ENCODE peak calls at places on chromosome 7, in seven cellular contexts. Z, Y, W, P, K, L and O are unnamed samples.
A peak's percentile ranks its signal among the peaks of the same experiment; 100 is the strongest.

GRCh38 chr7:89029864-89030263 is 234.3 kb upstream of the TEX47 start:
- DNase-seq in Z (no peak), Y (peak; percentile 31), W (no peak), P (no peak), K (no peak), L (no peak), O (peak; percentile 3)

GRCh38 chr7:122161628-122162027 is 17.6 kb upstream of the AASS start:
- DNase-seq in Z (no peak), Y (no peak), W (no peak), P (no peak), K (no peak), L (no peak), O (no peak)

GRCh38 chr7:29113384-29114102 is 32.8 kb downstream of the CPVL start:
- DNase-seq in Z (peak; percentile 81), Y (peak; percentile 87), W (no peak), P (no peak), K (peak; percentile 36), L (no peak), O (no peak)

GRCh38 chr7:41054960-41055700 is 647.8 kb downstream of the INHBA start:
- DNase-seq in Z (no peak), Y (no peak), W (no peak), P (no peak), K (no peak), L (no peak), O (no peak)

GRCh38 chr7:92735707-92736106 is 100.7 kb downstream of the CDK6 start:
- DNase-seq in Z (no peak), Y (no peak), W (peak; percentile 80), P (no peak), K (no peak), L (no peak), O (no peak)

GRCh38 chr7:50208335-50208982 is 96.1 kb upstream of the IKZF1 start:
- DNase-seq in Z (peak; percentile 26), Y (no peak), W (no peak), P (no peak), K (no peak), L (no peak), O (no peak)

GRCh38 chr7:31858051-31858450 is 171.0 kb downstream of the PPP1R17 start:
- DNase-seq in Z (no peak), Y (no peak), W (peak; percentile 29), P (no peak), K (no peak), L (no peak), O (no peak)

GRCh38 chr7:143850682-143851081 is 51.3 kb downstream of the TCAF1 start:
- DNase-seq in Z (no peak), Y (no peak), W (no peak), P (no peak), K (no peak), L (no peak), O (no peak)

GRCh38 chr7:18927134-18927533 is 190.3 kb downstream of the TWIST1 start:
- DNase-seq in Z (no peak), Y (no peak), W (peak; percentile 72), P (no peak), K (no peak), L (no peak), O (no peak)

GRCh38 chr7:103113164-103113563 is 35.7 kb downstream of the NAPEPLD start:
- DNase-seq in Z (no peak), Y (peak; percentile 91), W (peak; percentile 93), P (no peak), K (no peak), L (no peak), O (no peak)

GRCh38 chr7:107147464-107148214 is 21.2 kb upstream of the HBP1 start:
- DNase-seq in Z (peak; percentile 59), Y (no peak), W (peak; percentile 47), P (no peak), K (peak; percentile 7), L (no peak), O (no peak)

GRCh38 chr7:147803625-147804024 is 786.9 kb upstream of the C7orf33 start:
- DNase-seq in Z (peak; percentile 51), Y (no peak), W (no peak), P (no peak), K (no peak), L (no peak), O (no peak)

GRCh38 chr7:77903597-77903996 is 105.0 kb downstream of the PHTF2 start:
- DNase-seq in Z (peak; percentile 66), Y (no peak), W (peak; percentile 2), P (no peak), K (peak; percentile 19), L (no peak), O (no peak)

GRCh38 chr7:112723416-112723815 is 66.8 kb downstream of the TMEM168 start:
- DNase-seq in Z (no peak), Y (peak; percentile 65), W (peak; percentile 55), P (no peak), K (no peak), L (no peak), O (no peak)

DNA sequence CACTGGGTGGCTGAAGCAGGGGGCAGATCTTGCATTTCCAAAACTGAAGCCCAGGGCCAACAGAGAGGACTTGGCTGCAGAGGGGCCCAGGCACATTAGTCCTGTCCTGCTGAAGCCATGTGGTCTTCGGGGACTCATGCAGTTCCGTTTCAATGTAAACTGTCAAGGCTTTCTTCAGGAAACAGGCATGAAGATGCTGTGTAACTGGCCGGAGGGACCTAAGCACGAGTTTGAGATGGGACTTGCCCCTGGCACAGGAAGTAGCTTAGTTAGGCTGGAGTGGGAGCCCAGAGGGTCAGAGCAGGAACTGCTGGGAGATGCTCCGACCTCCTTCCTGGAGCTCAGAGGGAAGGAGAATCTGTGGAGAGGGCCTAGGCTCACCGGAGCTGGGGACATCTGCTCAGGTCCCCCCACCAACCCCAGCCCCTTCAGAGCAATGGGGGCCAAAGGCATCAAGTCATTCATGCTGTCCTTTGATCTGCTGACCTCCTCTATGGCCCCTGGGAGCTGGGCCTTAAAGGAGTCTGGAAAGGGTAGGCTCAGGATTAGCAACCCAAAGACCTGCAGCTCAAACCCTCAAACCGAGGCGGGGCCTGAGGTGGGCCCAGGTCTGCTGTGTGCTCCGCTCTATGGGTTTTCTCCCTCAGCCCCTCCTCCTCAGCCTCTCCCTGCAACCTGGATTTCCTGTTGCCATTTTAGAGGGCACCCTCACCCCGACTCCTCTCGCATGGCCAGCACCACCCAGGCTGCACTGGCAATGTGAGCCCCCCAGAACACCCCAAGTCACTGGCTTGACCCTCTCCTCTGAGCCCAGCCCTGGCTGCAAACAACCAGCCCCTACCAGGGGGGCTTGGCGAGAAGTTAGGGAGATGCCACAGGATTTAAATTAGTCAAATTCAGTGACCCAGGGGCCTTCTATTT is 4.4 kb upstream of the MNX1 start:
- DNase-seq in Z (peak; percentile 55), Y (no peak), W (no peak), P (no peak), K (no peak), L (no peak), O (no peak)
- H3K27me3 ChIP-seq in Z (peaks cover 90% of the 10 kb centered on the region), Y (peaks cover 99% of the 10 kb centered on the region), W (peaks cover 95% of the 10 kb centered on the region), P (peaks cover 7% of the 10 kb centered on the region), K (peaks cover 89% of the 10 kb centered on the region), L (peaks cover 31% of the 10 kb centered on the region), O (no peaks in the 10 kb centered on the region)

GRCh38 chr7:98840096-98840495 is 29.7 kb downstream of the TMEM130 start:
- DNase-seq in Z (no peak), Y (no peak), W (no peak), P (no peak), K (no peak), L (no peak), O (no peak)
- H3K27me3 ChIP-seq in Z (no peaks in the 10 kb centered on the region), Y (no peaks in the 10 kb centered on the region), W (peaks cover 5% of the 10 kb centered on the region), P (no peaks in the 10 kb centered on the region), K (no peaks in the 10 kb centered on the region), L (no peaks in the 10 kb centered on the region), O (no peaks in the 10 kb centered on the region)

GRCh38 chr7:100967292-100967863 is 2.0 kb upstream of the MUC12 start:
- DNase-seq in Z (peak; percentile 77), Y (no peak), W (no peak), P (no peak), K (no peak), L (no peak), O (no peak)
- H3K27me3 ChIP-seq in Z (peaks cover 43% of the 10 kb centered on the region), Y (peaks cover 56% of the 10 kb centered on the region), W (peaks cover 58% of the 10 kb centered on the region), P (peaks cover 16% of the 10 kb centered on the region), K (peaks cover 39% of the 10 kb centered on the region), L (peaks cover 8% of the 10 kb centered on the region), O (peaks cover 9% of the 10 kb centered on the region)

GRCh38 chr7:54749200-54749599 is 9.8 kb downstream of the SEC61G start:
- DNase-seq in Z (no peak), Y (no peak), W (no peak), P (no peak), K (no peak), L (no peak), O (no peak)
- H3K27me3 ChIP-seq in Z (no peaks in the 10 kb centered on the region), Y (no peaks in the 10 kb centered on the region), W (no peaks in the 10 kb centered on the region), P (no peaks in the 10 kb centered on the region), K (no peaks in the 10 kb centered on the region), L (no peaks in the 10 kb centered on the region), O (no peaks in the 10 kb centered on the region)

DNA sequence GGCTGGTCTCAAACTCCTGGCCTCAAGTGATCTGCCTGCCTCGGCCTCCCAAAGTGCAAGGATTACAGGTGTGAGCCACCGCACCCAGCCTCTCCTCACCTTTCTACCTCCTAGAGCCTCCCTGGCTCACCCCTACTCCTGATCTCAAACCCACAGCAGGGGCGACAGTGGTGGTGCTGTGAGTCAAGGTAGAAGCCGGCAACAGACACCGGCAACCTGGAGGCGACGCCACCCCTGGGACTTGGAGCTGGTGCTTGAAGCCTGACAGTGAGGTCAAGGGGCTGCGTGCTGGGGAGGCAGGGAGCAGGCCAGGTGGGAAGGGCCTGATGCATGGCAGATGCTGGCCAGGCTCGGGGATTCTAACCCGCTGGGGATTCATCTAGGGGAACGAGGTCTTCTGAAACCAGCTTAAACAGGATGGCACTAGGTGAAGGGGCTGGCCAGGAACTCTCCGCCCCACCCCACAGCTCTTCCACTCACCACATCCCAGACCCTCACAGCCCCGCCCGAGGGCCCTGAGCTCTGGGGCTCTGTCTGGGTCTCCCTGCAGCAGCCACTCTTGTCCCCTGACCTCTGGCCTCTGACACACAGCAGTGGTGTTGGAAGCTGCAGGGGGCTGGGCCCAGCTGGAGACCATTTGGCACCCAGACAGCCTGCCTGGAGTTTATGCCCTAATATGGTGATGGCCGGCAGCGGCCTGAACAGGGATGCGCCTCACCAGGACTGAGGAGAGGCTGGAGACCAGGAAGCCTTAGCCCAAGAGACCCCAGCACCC is 16.4 kb downstream of the KCNH2 start:
- DNase-seq in Z (no peak), Y (no peak), W (peak; percentile 47), P (peak; percentile 57), K (no peak), L (no peak), O (no peak)
- H3K27me3 ChIP-seq in Z (no peaks in the 10 kb centered on the region), Y (peaks cover 68% of the 10 kb centered on the region), W (no peaks in the 10 kb centered on the region), P (no peaks in the 10 kb centered on the region), K (peaks cover 21% of the 10 kb centered on the region), L (peaks cover 5% of the 10 kb centered on the region), O (peaks cover 2% of the 10 kb centered on the region)

GRCh38 chr7:2575733-2576350 is 17.1 kb downstream of the IQCE start:
- DNase-seq in Z (no peak), Y (no peak), W (peak; percentile 46), P (no peak), K (no peak), L (no peak), O (no peak)
- H3K27me3 ChIP-seq in Z (no peaks in the 10 kb centered on the region), Y (no peaks in the 10 kb centered on the region), W (no peaks in the 10 kb centered on the region), P (no peaks in the 10 kb centered on the region), K (no peaks in the 10 kb centered on the region), L (no peaks in the 10 kb centered on the region), O (no peaks in the 10 kb centered on the region)

GRCh38 chr7:64890761-64891666 is 12.1 kb upstream of the ZNF273 start:
- DNase-seq in Z (peak; percentile 30), Y (peak; percentile 19), W (no peak), P (no peak), K (no peak), L (no peak), O (no peak)
- H3K27me3 ChIP-seq in Z (peaks cover 50% of the 10 kb centered on the region), Y (peaks cover 23% of the 10 kb centered on the region), W (peaks cover 53% of the 10 kb centered on the region), P (no peaks in the 10 kb centered on the region), K (no peaks in the 10 kb centered on the region), L (peaks cover 19% of the 10 kb centered on the region), O (no peaks in the 10 kb centered on the region)